ENCODE peak calls at places on chromosome 16, in eight cellular contexts. One of them, this sample, is unnamed.

GRCh38 chr16:15770107-15770506 is 86.7 kb downstream of the MYH11 start:
- DNase-seq in CD4-positive, alpha-beta T cell: no peak
- DNase-seq in AG10803: no peak
- DNase-seq in fibroblast of mammary gland: peak
- DNase-seq in activated T-cell treated with anti-CD3 and anti-CD28 coated beads for 4 hours: no peak
- DNase-seq in left cardiac atrium: peak
- DNase-seq in ascending aorta: no peak
- DNase-seq in thoracic aorta: no peak
- DNase-seq in this sample: no peak

GRCh38 chr16:11024333-11025053 is 80.1 kb downstream of the CLEC16A start:
- DNase-seq in left cardiac atrium: no peak
- DNase-seq in fibroblast of mammary gland: peak
- DNase-seq in activated T-cell treated with anti-CD3 and anti-CD28 coated beads for 4 hours: no peak
- DNase-seq in AG10803: no peak
- DNase-seq in thoracic aorta: no peak
- DNase-seq in ascending aorta: no peak
- DNase-seq in CD4-positive, alpha-beta T cell: no peak
- DNase-seq in this sample: no peak

GRCh38 chr16:23403547-23403946 is 49.4 kb downstream of the COG7 start:
- DNase-seq in AG10803: no peak
- DNase-seq in CD4-positive, alpha-beta T cell: no peak
- DNase-seq in activated T-cell treated with anti-CD3 and anti-CD28 coated beads for 4 hours: no peak
- DNase-seq in fibroblast of mammary gland: peak
- DNase-seq in ascending aorta: no peak
- DNase-seq in thoracic aorta: no peak
- DNase-seq in left cardiac atrium: no peak
- DNase-seq in this sample: no peak

GRCh38 chr16:58814348-58814801 is 80.3 kb upstream of the GOT2 start:
- DNase-seq in AG10803: peak
- DNase-seq in ascending aorta: no peak
- DNase-seq in fibroblast of mammary gland: peak
- DNase-seq in thoracic aorta: no peak
- DNase-seq in activated T-cell treated with anti-CD3 and anti-CD28 coated beads for 4 hours: peak
- DNase-seq in left cardiac atrium: peak
- DNase-seq in CD4-positive, alpha-beta T cell: peak
- DNase-seq in this sample: peak

GRCh38 chr16:67517661-67518423 is 10.8 kb upstream of the RIPOR1 start:
- DNase-seq in fibroblast of mammary gland: no peak
- DNase-seq in CD4-positive, alpha-beta T cell: no peak
- DNase-seq in thoracic aorta: no peak
- DNase-seq in activated T-cell treated with anti-CD3 and anti-CD28 coated beads for 4 hours: no peak
- DNase-seq in left cardiac atrium: no peak
- DNase-seq in ascending aorta: no peak
- DNase-seq in AG10803: no peak
- DNase-seq in this sample: no peak

GRCh38 chr16:22262460-22262859 is 34.7 kb upstream of the POLR3E start:
- DNase-seq in thoracic aorta: no peak
- DNase-seq in left cardiac atrium: no peak
- DNase-seq in activated T-cell treated with anti-CD3 and anti-CD28 coated beads for 4 hours: no peak
- DNase-seq in ascending aorta: no peak
- DNase-seq in fibroblast of mammary gland: peak
- DNase-seq in AG10803: peak
- DNase-seq in CD4-positive, alpha-beta T cell: no peak
- DNase-seq in this sample: no peak

GRCh38 chr16:52298769-52299168 is 248.2 kb downstream of the TOX3 start:
- DNase-seq in AG10803: no peak
- DNase-seq in CD4-positive, alpha-beta T cell: no peak
- DNase-seq in left cardiac atrium: no peak
- DNase-seq in activated T-cell treated with anti-CD3 and anti-CD28 coated beads for 4 hours: no peak
- DNase-seq in thoracic aorta: no peak
- DNase-seq in fibroblast of mammary gland: no peak
- DNase-seq in ascending aorta: no peak
- DNase-seq in this sample: no peak

GRCh38 chr16:78416400-78416799 is 316.9 kb downstream of the WWOX start:
- DNase-seq in thoracic aorta: no peak
- DNase-seq in AG10803: no peak
- DNase-seq in activated T-cell treated with anti-CD3 and anti-CD28 coated beads for 4 hours: no peak
- DNase-seq in ascending aorta: no peak
- DNase-seq in fibroblast of mammary gland: no peak
- DNase-seq in left cardiac atrium: no peak
- DNase-seq in CD4-positive, alpha-beta T cell: no peak
- DNase-seq in this sample: no peak

GRCh38 chr16:31427441-31428276 is 501 bp downstream of the COX6A2 start:
- DNase-seq in fibroblast of mammary gland: peak
- DNase-seq in ascending aorta: no peak
- DNase-seq in left cardiac atrium: peak
- DNase-seq in activated T-cell treated with anti-CD3 and anti-CD28 coated beads for 4 hours: peak
- DNase-seq in AG10803: peak
- DNase-seq in CD4-positive, alpha-beta T cell: peak
- DNase-seq in thoracic aorta: no peak
- DNase-seq in this sample: peak

GRCh38 chr16:1193143-1193824 is 31.8 kb downstream of the TPSG1 start:
- DNase-seq in fibroblast of mammary gland: no peak
- DNase-seq in CD4-positive, alpha-beta T cell: no peak
- DNase-seq in thoracic aorta: no peak
- DNase-seq in ascending aorta: no peak
- DNase-seq in AG10803: no peak
- DNase-seq in left cardiac atrium: no peak
- DNase-seq in activated T-cell treated with anti-CD3 and anti-CD28 coated beads for 4 hours: no peak
- DNase-seq in this sample: no peak

GRCh38 chr16:78762222-78762621 is 662.8 kb downstream of the WWOX start:
- DNase-seq in thoracic aorta: no peak
- DNase-seq in fibroblast of mammary gland: no peak
- DNase-seq in left cardiac atrium: no peak
- DNase-seq in ascending aorta: no peak
- DNase-seq in activated T-cell treated with anti-CD3 and anti-CD28 coated beads for 4 hours: no peak
- DNase-seq in AG10803: no peak
- DNase-seq in CD4-positive, alpha-beta T cell: no peak
- DNase-seq in this sample: no peak

GRCh38 chr16:56227936-56228335 is 36.6 kb downstream of the GNAO1 start:
- DNase-seq in ascending aorta: no peak
- DNase-seq in AG10803: no peak
- DNase-seq in fibroblast of mammary gland: no peak
- DNase-seq in left cardiac atrium: no peak
- DNase-seq in CD4-positive, alpha-beta T cell: no peak
- DNase-seq in activated T-cell treated with anti-CD3 and anti-CD28 coated beads for 4 hours: no peak
- DNase-seq in thoracic aorta: no peak
- DNase-seq in this sample: no peak

GRCh38 chr16:56617212-56618085 is 8.1 kb upstream of the MT1E start:
- DNase-seq in AG10803: peak
- DNase-seq in left cardiac atrium: peak
- DNase-seq in CD4-positive, alpha-beta T cell: peak
- DNase-seq in fibroblast of mammary gland: peak
- DNase-seq in activated T-cell treated with anti-CD3 and anti-CD28 coated beads for 4 hours: no peak
- DNase-seq in ascending aorta: no peak
- DNase-seq in thoracic aorta: no peak
- DNase-seq in this sample: peak

GRCh38 chr16:4316103-4316731 is 350 bp downstream of the GLIS2 start:
- DNase-seq in left cardiac atrium: no peak
- DNase-seq in ascending aorta: no peak
- DNase-seq in AG10803: no peak
- DNase-seq in CD4-positive, alpha-beta T cell: no peak
- DNase-seq in thoracic aorta: no peak
- DNase-seq in activated T-cell treated with anti-CD3 and anti-CD28 coated beads for 4 hours: no peak
- DNase-seq in fibroblast of mammary gland: no peak
- DNase-seq in this sample: no peak

GRCh38 chr16:11572301-11572995 is 14.3 kb downstream of the LITAF start:
- DNase-seq in CD4-positive, alpha-beta T cell: peak
- DNase-seq in thoracic aorta: no peak
- DNase-seq in ascending aorta: no peak
- DNase-seq in activated T-cell treated with anti-CD3 and anti-CD28 coated beads for 4 hours: no peak
- DNase-seq in left cardiac atrium: no peak
- DNase-seq in AG10803: no peak
- DNase-seq in fibroblast of mammary gland: no peak
- DNase-seq in this sample: no peak

GRCh38 chr16:57690782-57691471 is 3.7 kb upstream of the DRC7 start:
- DNase-seq in fibroblast of mammary gland: peak
- DNase-seq in left cardiac atrium: no peak
- DNase-seq in activated T-cell treated with anti-CD3 and anti-CD28 coated beads for 4 hours: no peak
- DNase-seq in thoracic aorta: no peak
- DNase-seq in CD4-positive, alpha-beta T cell: no peak
- DNase-seq in AG10803: no peak
- DNase-seq in ascending aorta: no peak
- DNase-seq in this sample: no peak

GRCh38 chr16:56266981-56267607 is 75.8 kb downstream of the GNAO1 start:
- DNase-seq in CD4-positive, alpha-beta T cell: no peak
- DNase-seq in activated T-cell treated with anti-CD3 and anti-CD28 coated beads for 4 hours: no peak
- DNase-seq in AG10803: no peak
- DNase-seq in thoracic aorta: no peak
- DNase-seq in fibroblast of mammary gland: no peak
- DNase-seq in left cardiac atrium: no peak
- DNase-seq in ascending aorta: no peak
- DNase-seq in this sample: no peak

GRCh38 chr16:1542533-1542932 is 9.1 kb downstream of the TMEM204 start:
- DNase-seq in thoracic aorta: no peak
- DNase-seq in ascending aorta: no peak
- DNase-seq in CD4-positive, alpha-beta T cell: no peak
- DNase-seq in AG10803: no peak
- DNase-seq in left cardiac atrium: no peak
- DNase-seq in fibroblast of mammary gland: no peak
- DNase-seq in activated T-cell treated with anti-CD3 and anti-CD28 coated beads for 4 hours: no peak
- DNase-seq in this sample: no peak

GRCh38 chr16:73956592-73957495 is 339.8 kb upstream of the PSMD7 start:
- DNase-seq in fibroblast of mammary gland: peak
- DNase-seq in CD4-positive, alpha-beta T cell: no peak
- DNase-seq in left cardiac atrium: peak
- DNase-seq in ascending aorta: no peak
- DNase-seq in activated T-cell treated with anti-CD3 and anti-CD28 coated beads for 4 hours: no peak
- DNase-seq in thoracic aorta: no peak
- DNase-seq in AG10803: peak
- DNase-seq in this sample: peak

GRCh38 chr16:78684655-78685400 is 585.4 kb downstream of the WWOX start:
- DNase-seq in left cardiac atrium: peak
- DNase-seq in activated T-cell treated with anti-CD3 and anti-CD28 coated beads for 4 hours: no peak
- DNase-seq in AG10803: peak
- DNase-seq in CD4-positive, alpha-beta T cell: no peak
- DNase-seq in thoracic aorta: no peak
- DNase-seq in ascending aorta: no peak
- DNase-seq in fibroblast of mammary gland: peak
- DNase-seq in this sample: no peak

GRCh38 chr16:64469906-64470702 is 651.8 kb downstream of the CDH11 start:
- DNase-seq in AG10803: no peak
- DNase-seq in activated T-cell treated with anti-CD3 and anti-CD28 coated beads for 4 hours: no peak
- DNase-seq in left cardiac atrium: peak
- DNase-seq in CD4-positive, alpha-beta T cell: no peak
- DNase-seq in ascending aorta: no peak
- DNase-seq in fibroblast of mammary gland: no peak
- DNase-seq in thoracic aorta: no peak
- DNase-seq in this sample: peak

GRCh38 chr16:49484454-49484853 is 110.8 kb downstream of the C16orf78 start:
- DNase-seq in activated T-cell treated with anti-CD3 and anti-CD28 coated beads for 4 hours: no peak
- DNase-seq in ascending aorta: peak
- DNase-seq in thoracic aorta: peak
- DNase-seq in left cardiac atrium: peak
- DNase-seq in fibroblast of mammary gland: peak
- DNase-seq in AG10803: no peak
- DNase-seq in CD4-positive, alpha-beta T cell: peak
- DNase-seq in this sample: peak

GRCh38 chr16:84367297-84367680 is 1.0 kb upstream of the ATP2C2 start:
- DNase-seq in thoracic aorta: no peak
- DNase-seq in fibroblast of mammary gland: no peak
- DNase-seq in CD4-positive, alpha-beta T cell: no peak
- DNase-seq in AG10803: no peak
- DNase-seq in ascending aorta: no peak
- DNase-seq in left cardiac atrium: no peak
- DNase-seq in activated T-cell treated with anti-CD3 and anti-CD28 coated beads for 4 hours: no peak
- DNase-seq in this sample: no peak

GRCh38 chr16:79595261-79595660 is 5.3 kb downstream of the MAF start:
- DNase-seq in fibroblast of mammary gland: no peak
- DNase-seq in AG10803: peak
- DNase-seq in ascending aorta: no peak
- DNase-seq in CD4-positive, alpha-beta T cell: no peak
- DNase-seq in left cardiac atrium: no peak
- DNase-seq in thoracic aorta: no peak
- DNase-seq in activated T-cell treated with anti-CD3 and anti-CD28 coated beads for 4 hours: no peak
- DNase-seq in this sample: no peak

This sample was measured in sciatic nerve.